ENCODE peak calls at places on chromosomes 12 and 14, in nine cellular contexts. One of them, this sample, is unnamed.

GRCh38 chr12:63098851-63099250 is 52.1 kb downstream of the AVPR1A start:
- DNase-seq in HEK293T: peak
- DNase-seq in skeletal muscle cell: no peak
- DNase-seq in AG09309: no peak
- DNase-seq in COR-L47: peak
- DNase-seq in body of pancreas: no peak
- DNase-seq in NCI-H2081 treated with DMSO at 0.1 percent for 48 hours: no peak
- DNase-seq in AG04449: no peak
- DNase-seq in MCF 10A: no peak
- DNase-seq in this sample: no peak

GRCh38 chr12:91432079-91432478 is 249.5 kb upstream of the DCN start:
- DNase-seq in NCI-H2081 treated with DMSO at 0.1 percent for 48 hours: no peak
- DNase-seq in HEK293T: no peak
- DNase-seq in body of pancreas: no peak
- DNase-seq in AG04449: no peak
- DNase-seq in COR-L47: no peak
- DNase-seq in AG09309: no peak
- DNase-seq in MCF 10A: no peak
- DNase-seq in skeletal muscle cell: peak
- DNase-seq in this sample: no peak

GRCh38 chr12:63351370-63351769 is 200.4 kb upstream of the AVPR1A start:
- DNase-seq in NCI-H2081 treated with DMSO at 0.1 percent for 48 hours: no peak
- DNase-seq in HEK293T: no peak
- DNase-seq in body of pancreas: no peak
- DNase-seq in skeletal muscle cell: no peak
- DNase-seq in COR-L47: no peak
- DNase-seq in MCF 10A: no peak
- DNase-seq in AG04449: no peak
- DNase-seq in AG09309: no peak
- DNase-seq in this sample: no peak

GRCh38 chr14:35147711-35148110 is 25.4 kb downstream of the PRORP start:
- DNase-seq in COR-L47: no peak
- DNase-seq in NCI-H2081 treated with DMSO at 0.1 percent for 48 hours: no peak
- DNase-seq in HEK293T: no peak
- DNase-seq in skeletal muscle cell: no peak
- DNase-seq in AG09309: no peak
- DNase-seq in AG04449: no peak
- DNase-seq in MCF 10A: no peak
- DNase-seq in body of pancreas: no peak
- DNase-seq in this sample: no peak

GRCh38 chr12:96247567-96247962 is 53.4 kb downstream of the ELK3 start:
- DNase-seq in NCI-H2081 treated with DMSO at 0.1 percent for 48 hours: no peak
- DNase-seq in HEK293T: no peak
- DNase-seq in body of pancreas: no peak
- DNase-seq in COR-L47: no peak
- DNase-seq in skeletal muscle cell: no peak
- DNase-seq in AG09309: no peak
- DNase-seq in AG04449: no peak
- DNase-seq in MCF 10A: no peak
- DNase-seq in this sample: no peak

GRCh38 chr12:98418357-98419075 is 96.9 kb upstream of the TMPO start:
- DNase-seq in AG09309: peak
- DNase-seq in AG04449: peak
- DNase-seq in NCI-H2081 treated with DMSO at 0.1 percent for 48 hours: no peak
- DNase-seq in skeletal muscle cell: peak
- DNase-seq in HEK293T: no peak
- DNase-seq in MCF 10A: peak
- DNase-seq in COR-L47: no peak
- DNase-seq in body of pancreas: peak
- DNase-seq in this sample: no peak

GRCh38 chr12:10554971-10555481 is 49.3 kb downstream of the EIF2S3B start:
- DNase-seq in COR-L47: no peak
- DNase-seq in MCF 10A: no peak
- DNase-seq in body of pancreas: no peak
- DNase-seq in NCI-H2081 treated with DMSO at 0.1 percent for 48 hours: no peak
- DNase-seq in HEK293T: no peak
- DNase-seq in AG09309: no peak
- DNase-seq in skeletal muscle cell: no peak
- DNase-seq in AG04449: no peak
- DNase-seq in this sample: no peak

GRCh38 chr12:82529954-82530353 is 156.8 kb upstream of the TMTC2 start:
- DNase-seq in NCI-H2081 treated with DMSO at 0.1 percent for 48 hours: no peak
- DNase-seq in skeletal muscle cell: no peak
- DNase-seq in MCF 10A: no peak
- DNase-seq in AG04449: no peak
- DNase-seq in COR-L47: no peak
- DNase-seq in HEK293T: no peak
- DNase-seq in body of pancreas: no peak
- DNase-seq in AG09309: no peak
- DNase-seq in this sample: no peak

GRCh38 chr14:81269100-81269978 is 48.6 kb upstream of the GTF2A1 start:
- DNase-seq in AG09309: no peak
- DNase-seq in AG04449: peak
- DNase-seq in body of pancreas: no peak
- DNase-seq in skeletal muscle cell: peak
- DNase-seq in MCF 10A: peak
- DNase-seq in NCI-H2081 treated with DMSO at 0.1 percent for 48 hours: peak
- DNase-seq in COR-L47: peak
- DNase-seq in HEK293T: peak
- DNase-seq in this sample: peak

GRCh38 chr14:91246051-91246852 is 1.7 kb upstream of the GPR68 start:
- DNase-seq in skeletal muscle cell: no peak
- DNase-seq in HEK293T: no peak
- DNase-seq in AG09309: no peak
- DNase-seq in MCF 10A: peak
- DNase-seq in NCI-H2081 treated with DMSO at 0.1 percent for 48 hours: peak
- DNase-seq in COR-L47: peak
- DNase-seq in AG04449: no peak
- DNase-seq in body of pancreas: no peak
- DNase-seq in this sample: no peak

This sample was measured in NCI-H2227 treated with DMSO at 0.1 percent for 48 hours.